ENCODE peak calls at places on chromosome 12, in ten cellular contexts. B is spleen; T is small intestine; Y is CD8-positive, alpha-beta T cell; G is lower lobe of right lung; J is SJCRH30; H is kidney; K is fibroblast of lung; W is GM23248; O is HCT116. D is an unnamed sample.

GRCh38 chr12:130968611-130969010 is 14.9 kb downstream of the ADGRD1 start:
- DNase-seq in K (no peak), Y (no peak), J (no peak), H (no peak), T (no peak), W (no peak), O (no peak), B (no peak), G (no peak), D (no peak)

GRCh38 chr12:44571031-44571550 is 305.0 kb downstream of the NELL2 start:
- DNase-seq in O (no peak), J (no peak), K (no peak), H (no peak), Y (no peak), G (no peak), B (no peak), W (no peak), T (no peak), D (no peak)

GRCh38 chr12:112822056-112822455 is 30.5 kb downstream of the RPH3A start:
- DNase-seq in H (no peak), G (no peak), K (no peak), T (no peak), W (no peak), J (peak; percentile 54), Y (no peak), O (no peak), B (no peak), D (no peak)

GRCh38 chr12:62469704-62470103 is 3.1 kb downstream of the MON2 start:
- DNase-seq in T (no peak), Y (no peak), O (no peak), J (no peak), G (no peak), W (no peak), B (no peak), H (no peak), K (no peak), D (no peak)

GRCh38 chr12:80937391-80938238 is at the start of gene LIN7A:
- DNase-seq in O (no peak), T (no peak), K (peak; percentile 63), Y (no peak), H (peak; percentile 81), B (peak; percentile 78), W (peak; percentile 44), G (peak; percentile 62), J (peak; percentile 78), D (no peak)

GRCh38 chr12:71472441-71472911 is 32.9 kb downstream of the LGR5 start:
- DNase-seq in O (no peak), H (no peak), G (no peak), K (no peak), B (no peak), J (peak; percentile 19), Y (no peak), W (peak; percentile 28), T (no peak), D (no peak)

GRCh38 chr12:80101126-80101525 is 1.8 kb downstream of the OTOGL start:
- DNase-seq in G (no peak), W (peak; percentile 24), H (no peak), O (no peak), Y (no peak), K (no peak), T (peak; percentile 25), J (peak; percentile 19), B (no peak), D (peak; percentile 12)

GRCh38 chr12:39846971-39847661 is 227.5 kb upstream of the ABCD2 start:
- DNase-seq in J (peak; percentile 54), K (peak; percentile 2), O (no peak), Y (no peak), W (peak; percentile 15), G (no peak), H (no peak), B (no peak), T (no peak), D (no peak)

GRCh38 chr12:6925543-6926279 is 2.0 kb upstream of the ATN1 start:
- DNase-seq in J (peak; percentile 85), T (peak; percentile 89), W (peak; percentile 92), H (peak; percentile 88), O (peak; percentile 90), K (peak; percentile 92), B (peak; percentile 74), Y (peak; percentile 19), G (peak; percentile 70), D (peak; percentile 90)

GRCh38 chr12:4164591-4165558 is 108.7 kb upstream of the CCND2 start:
- DNase-seq in Y (peak; percentile 55), W (peak; percentile 64), K (peak; percentile 73), H (peak; percentile 88), G (peak; percentile 50), O (no peak), T (peak; percentile 55), J (peak; percentile 93), B (peak; percentile 92), D (peak; percentile 11)

GRCh38 chr12:22856120-22856699 is 231.2 kb downstream of the ETNK1 start:
- DNase-seq in Y (no peak), O (peak; percentile 7), J (peak; percentile 49), B (no peak), K (peak; percentile 67), T (peak; percentile 25), H (no peak), G (no peak), W (peak; percentile 57), D (peak; percentile 11)

GRCh38 chr12:47504775-47505446 is 200.9 kb downstream of the RPAP3 start:
- DNase-seq in O (no peak), J (no peak), G (no peak), K (no peak), W (peak; percentile 88), Y (no peak), H (no peak), B (no peak), T (no peak), D (peak; percentile 9)

GRCh38 chr12:107992870-107993451 is 136.1 kb upstream of the WSCD2 start:
- DNase-seq in K (peak; percentile 1), T (peak; percentile 40), G (no peak), H (no peak), O (peak; percentile 56), J (peak; percentile 44), Y (no peak), W (peak; percentile 58), B (no peak), D (no peak)

GRCh38 chr12:97006585-97006984 is 99.5 kb downstream of the NEDD1 start:
- DNase-seq in G (no peak), H (no peak), Y (no peak), W (no peak), K (no peak), J (no peak), O (no peak), B (no peak), T (no peak), D (no peak)

GRCh38 chr12:123114305-123115083 is 36.4 kb downstream of the PITPNM2 start:
- DNase-seq in Y (no peak), O (no peak), K (no peak), G (no peak), T (no peak), B (no peak), H (no peak), W (no peak), J (no peak), D (no peak)

GRCh38 chr12:123109319-123109772 is 41.5 kb downstream of the PITPNM2 start:
- DNase-seq in B (no peak), H (no peak), Y (no peak), O (no peak), G (no peak), T (no peak), W (no peak), J (no peak), K (no peak), D (no peak)

GRCh38 chr12:123111498-123112165 is 39.3 kb downstream of the PITPNM2 start:
- DNase-seq in W (no peak), Y (no peak), T (no peak), O (no peak), G (no peak), J (peak; percentile 22), K (peak; percentile 33), B (no peak), H (no peak), D (no peak)

GRCh38 chr12:123115409-123116111 is 35.3 kb downstream of the PITPNM2 start:
- DNase-seq in W (peak; percentile 92), K (peak; percentile 98), H (peak; percentile 74), T (no peak), Y (peak; percentile 65), B (no peak), O (no peak), J (no peak), G (no peak), D (no peak)

GRCh38 chr12:123113038-123113437 is 37.9 kb downstream of the PITPNM2 start:
- DNase-seq in W (no peak), G (peak; percentile 53), J (no peak), Y (no peak), H (no peak), B (no peak), O (no peak), K (no peak), T (no peak), D (no peak)
- H3K4me1 ChIP-seq in W (peaks cover 19% of the 10 kb centered on the region), G (peaks cover 38% of the 10 kb centered on the region), J (peaks cover 6% of the 10 kb centered on the region), Y (peaks cover 36% of the 10 kb centered on the region), H (peaks cover 17% of the 10 kb centered on the region), B (peaks cover 20% of the 10 kb centered on the region), O (no peaks in the 10 kb centered on the region), K (peaks cover 6% of the 10 kb centered on the region), T (no peaks in the 10 kb centered on the region), D (peaks cover 8% of the 10 kb centered on the region)

DNA sequence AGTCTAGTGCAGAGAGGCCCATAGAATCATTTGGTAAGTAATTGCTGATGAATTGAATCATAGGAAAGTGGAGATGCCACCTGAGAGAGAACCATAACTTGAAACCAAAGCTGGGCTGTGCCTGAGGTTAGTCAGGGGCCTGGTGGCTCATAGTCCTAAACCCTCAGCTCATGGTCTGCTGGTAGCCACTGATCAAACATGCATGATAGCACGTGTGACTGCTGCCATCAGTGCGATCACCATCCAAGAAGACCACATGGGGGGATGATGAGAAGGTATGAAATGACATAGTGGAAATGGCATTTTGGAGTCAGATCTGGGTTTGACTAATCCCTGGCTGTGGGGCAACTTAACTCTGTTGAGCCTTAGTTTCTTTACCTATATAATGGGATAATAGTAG is 190.5 kb downstream of the CACNA1C start:
- DNase-seq in B (no peak), K (no peak), H (no peak), O (no peak), J (no peak), Y (no peak), T (no peak), W (peak; percentile 60), G (no peak), D (no peak)
- H3K27ac ChIP-seq in B (no peak overlapping the region), K (peak overlapping the region; percentile 87), H (no peak overlapping the region), O (no peak overlapping the region), J (no peak overlapping the region), Y (no peak overlapping the region), T (no peak overlapping the region), W (peak overlapping the region; percentile 91), G (no peak overlapping the region), D (peak overlapping the region; percentile 74)

GRCh38 chr12:110733089-110733715 is 9.5 kb downstream of the PPP1CC start:
- DNase-seq in Y (no peak), K (peak; percentile 73), H (no peak), W (peak; percentile 62), G (no peak), J (no peak), O (no peak), B (no peak), T (no peak), D (no peak)
- H3K4me1 ChIP-seq in Y (peaks cover 38% of the 10 kb centered on the region), K (no peaks in the 10 kb centered on the region), H (peaks cover 2% of the 10 kb centered on the region), W (peaks cover 27% of the 10 kb centered on the region), G (peaks cover 50% of the 10 kb centered on the region), J (peaks cover 2% of the 10 kb centered on the region), O (no peaks in the 10 kb centered on the region), B (peaks cover 27% of the 10 kb centered on the region), T (peaks cover 25% of the 10 kb centered on the region), D (peaks cover 21% of the 10 kb centered on the region)

DNA sequence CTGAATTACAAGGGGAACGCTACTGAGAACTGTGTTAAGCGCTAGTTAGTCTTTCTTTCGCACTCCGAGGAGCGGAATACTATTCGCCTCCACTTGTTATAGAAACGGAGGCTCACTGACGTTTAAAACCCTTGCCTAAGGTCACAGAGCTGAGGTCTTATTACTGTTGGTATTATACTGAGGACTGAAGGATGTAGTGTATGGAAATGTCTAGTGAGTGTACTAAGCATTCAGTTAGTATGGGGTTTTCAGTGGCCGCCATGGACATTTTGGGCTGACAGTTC is 826 bp downstream of the ACADS start:
- DNase-seq in G (peak; percentile 2), W (no peak), J (no peak), H (no peak), O (no peak), T (no peak), K (no peak), B (no peak), Y (no peak), D (no peak)
- H3K27ac ChIP-seq in G (peak overlapping the region; percentile 79), W (no peak overlapping the region), J (no peak overlapping the region), H (peak overlapping the region; percentile 70), O (peak overlapping the region; percentile 73), T (peak overlapping the region; percentile 86), K (no peak overlapping the region), B (no peak overlapping the region), Y (no peak overlapping the region), D (no peak overlapping the region)